ENCODE peak calls at places on chromosomes 6 and 20, in ten cellular contexts. One of them, this sample, is unnamed.

GRCh38 chr6:41453232-41453631 is 92.9 kb upstream of the FOXP4 start:
- DNase-seq in SK-N-SH: no peak
- DNase-seq in GM12878: no peak
- DNase-seq in K562: no peak
- DNase-seq in H1: no peak
- DNase-seq in WTC11: no peak
- DNase-seq in HepG2: no peak
- DNase-seq in HCT116: no peak
- DNase-seq in A549: no peak
- DNase-seq in endothelial cell of umbilical vein: no peak
- DNase-seq in this sample: no peak

GRCh38 chr6:121436966-121437756 is 1.7 kb downstream of the GJA1 start:
- DNase-seq in K562: no peak
- DNase-seq in A549: peak
- DNase-seq in WTC11: peak
- DNase-seq in GM12878: no peak
- DNase-seq in HCT116: no peak
- DNase-seq in SK-N-SH: peak
- DNase-seq in endothelial cell of umbilical vein: peak
- DNase-seq in HepG2: no peak
- DNase-seq in H1: no peak
- DNase-seq in this sample: peak

GRCh38 chr6:154164397-154164796 is 125.4 kb downstream of the OPRM1 start:
- DNase-seq in H1: no peak
- DNase-seq in GM12878: no peak
- DNase-seq in K562: no peak
- DNase-seq in WTC11: no peak
- DNase-seq in SK-N-SH: no peak
- DNase-seq in A549: no peak
- DNase-seq in endothelial cell of umbilical vein: peak
- DNase-seq in HCT116: no peak
- DNase-seq in HepG2: no peak
- DNase-seq in this sample: no peak

GRCh38 chr20:58692579-58693225 is at the start of gene NPEPL1:
- DNase-seq in K562: no peak
- DNase-seq in H1: peak
- DNase-seq in HCT116: peak
- DNase-seq in GM12878: no peak
- DNase-seq in HepG2: no peak
- DNase-seq in SK-N-SH: no peak
- DNase-seq in WTC11: peak
- DNase-seq in endothelial cell of umbilical vein: peak
- DNase-seq in A549: peak
- DNase-seq in this sample: peak

GRCh38 chr6:22411408-22412105 is 114.7 kb upstream of the PRL start:
- DNase-seq in endothelial cell of umbilical vein: no peak
- DNase-seq in HepG2: no peak
- DNase-seq in GM12878: no peak
- DNase-seq in K562: no peak
- DNase-seq in WTC11: no peak
- DNase-seq in SK-N-SH: peak
- DNase-seq in HCT116: no peak
- DNase-seq in H1: no peak
- DNase-seq in A549: no peak
- DNase-seq in this sample: no peak

GRCh38 chr6:150315626-150316025 is 53.2 kb upstream of the IYD start:
- DNase-seq in WTC11: no peak
- DNase-seq in H1: no peak
- DNase-seq in GM12878: no peak
- DNase-seq in SK-N-SH: no peak
- DNase-seq in A549: no peak
- DNase-seq in HCT116: no peak
- DNase-seq in HepG2: no peak
- DNase-seq in endothelial cell of umbilical vein: no peak
- DNase-seq in K562: no peak
- DNase-seq in this sample: no peak

GRCh38 chr6:20605581-20605980 is 71.3 kb downstream of the CDKAL1 start:
- DNase-seq in HepG2: no peak
- DNase-seq in A549: no peak
- DNase-seq in GM12878: no peak
- DNase-seq in HCT116: no peak
- DNase-seq in K562: no peak
- DNase-seq in SK-N-SH: no peak
- DNase-seq in WTC11: no peak
- DNase-seq in endothelial cell of umbilical vein: no peak
- DNase-seq in H1: no peak
- DNase-seq in this sample: peak

GRCh38 chr20:4134355-4134834 is 119.0 kb upstream of the RNF24 start:
- DNase-seq in WTC11: no peak
- DNase-seq in HCT116: no peak
- DNase-seq in HepG2: no peak
- DNase-seq in GM12878: no peak
- DNase-seq in K562: no peak
- DNase-seq in A549: peak
- DNase-seq in H1: no peak
- DNase-seq in endothelial cell of umbilical vein: no peak
- DNase-seq in SK-N-SH: no peak
- DNase-seq in this sample: no peak

GRCh38 chr6:73696990-73697651 is 1.1 kb downstream of the CD109 start:
- DNase-seq in HepG2: no peak
- DNase-seq in SK-N-SH: no peak
- DNase-seq in WTC11: no peak
- DNase-seq in K562: no peak
- DNase-seq in GM12878: no peak
- DNase-seq in H1: no peak
- DNase-seq in endothelial cell of umbilical vein: peak
- DNase-seq in HCT116: no peak
- DNase-seq in A549: no peak
- DNase-seq in this sample: no peak

GRCh38 chr20:13318871-13319521 is 97.9 kb downstream of the ISM1 start:
- DNase-seq in endothelial cell of umbilical vein: no peak
- DNase-seq in HepG2: no peak
- DNase-seq in K562: no peak
- DNase-seq in WTC11: no peak
- DNase-seq in SK-N-SH: no peak
- DNase-seq in HCT116: no peak
- DNase-seq in H1: no peak
- DNase-seq in GM12878: no peak
- DNase-seq in A549: no peak
- DNase-seq in this sample: no peak

GRCh38 chr6:10413850-10414765 is 766 bp downstream of the TFAP2A start:
- DNase-seq in K562: no peak
- DNase-seq in endothelial cell of umbilical vein: no peak
- DNase-seq in WTC11: peak
- DNase-seq in GM12878: no peak
- DNase-seq in SK-N-SH: no peak
- DNase-seq in HCT116: no peak
- DNase-seq in A549: peak
- DNase-seq in HepG2: no peak
- DNase-seq in H1: peak
- DNase-seq in this sample: peak

GRCh38 chr6:132188865-132189264 is 212.4 kb downstream of the MOXD1 start:
- DNase-seq in HepG2: no peak
- DNase-seq in WTC11: no peak
- DNase-seq in GM12878: no peak
- DNase-seq in H1: no peak
- DNase-seq in A549: no peak
- DNase-seq in SK-N-SH: no peak
- DNase-seq in endothelial cell of umbilical vein: peak
- DNase-seq in K562: no peak
- DNase-seq in HCT116: peak
- DNase-seq in this sample: peak

GRCh38 chr6:128676456-128676855 is 156.1 kb upstream of the PTPRK start:
- DNase-seq in WTC11: no peak
- DNase-seq in GM12878: no peak
- DNase-seq in K562: no peak
- DNase-seq in endothelial cell of umbilical vein: no peak
- DNase-seq in H1: no peak
- DNase-seq in HCT116: no peak
- DNase-seq in SK-N-SH: no peak
- DNase-seq in A549: no peak
- DNase-seq in HepG2: no peak
- DNase-seq in this sample: no peak

GRCh38 chr20:53810661-53811355 is 217.2 kb upstream of the ZNF217 start:
- DNase-seq in WTC11: no peak
- DNase-seq in H1: no peak
- DNase-seq in GM12878: no peak
- DNase-seq in K562: no peak
- DNase-seq in endothelial cell of umbilical vein: no peak
- DNase-seq in A549: no peak
- DNase-seq in HCT116: no peak
- DNase-seq in SK-N-SH: no peak
- DNase-seq in HepG2: no peak
- DNase-seq in this sample: no peak

DNA sequence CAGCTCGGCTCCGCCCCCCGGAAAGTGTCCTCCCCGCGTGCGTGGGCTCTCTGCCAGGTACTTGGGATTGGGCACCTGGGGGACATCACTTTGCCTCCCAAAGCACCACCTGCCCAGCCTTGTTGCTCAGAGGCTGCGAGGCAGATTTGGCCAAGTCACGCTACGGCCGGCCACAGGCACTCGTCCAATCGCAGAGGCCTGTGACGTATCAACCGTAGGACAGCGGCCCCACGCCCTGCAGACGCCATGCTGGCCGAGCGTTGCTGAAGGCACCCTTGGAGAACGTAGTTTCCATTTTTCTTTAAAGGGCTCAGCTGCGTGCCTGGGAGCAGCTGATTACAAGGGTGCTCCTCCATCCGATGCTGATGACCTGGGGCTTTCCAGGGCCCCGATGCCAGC is 3.1 kb downstream of the NTSR1 start:
- DNase-seq in HepG2: no peak
- DNase-seq in GM12878: no peak
- DNase-seq in WTC11: no peak
- DNase-seq in SK-N-SH: no peak
- DNase-seq in H1: no peak
- DNase-seq in A549: no peak
- DNase-seq in HCT116: no peak
- DNase-seq in K562: peak
- DNase-seq in endothelial cell of umbilical vein: no peak
- DNase-seq in this sample: no peak
- TF ChIP-seq MAX in HepG2: no peak
- TF ChIP-seq MAX in GM12878: no peak
- TF ChIP-seq MAX in WTC11: no peak
- TF ChIP-seq MAX in SK-N-SH: no peak
- TF ChIP-seq MAX in H1: no peak
- TF ChIP-seq MAX in A549: no peak
- TF ChIP-seq MAX in HCT116: no peak
- TF ChIP-seq MAX in K562: peak
- TF ChIP-seq MAX in endothelial cell of umbilical vein: no peak
- TF ChIP-seq MAX in this sample: no peak

GRCh38 chr20:17854307-17854903 is 114.2 kb downstream of the SNX5 start:
- DNase-seq in K562: no peak
- DNase-seq in GM12878: no peak
- DNase-seq in A549: peak
- DNase-seq in HepG2: peak
- DNase-seq in H1: no peak
- DNase-seq in endothelial cell of umbilical vein: peak
- DNase-seq in SK-N-SH: peak
- DNase-seq in HCT116: peak
- DNase-seq in WTC11: peak
- DNase-seq in this sample: peak
- TF ChIP-seq MAX in K562: no peak
- TF ChIP-seq MAX in GM12878: no peak
- TF ChIP-seq MAX in A549: no peak
- TF ChIP-seq MAX in HepG2: no peak
- TF ChIP-seq MAX in H1: no peak
- TF ChIP-seq MAX in endothelial cell of umbilical vein: no peak
- TF ChIP-seq MAX in SK-N-SH: no peak
- TF ChIP-seq MAX in HCT116: no peak
- TF ChIP-seq MAX in WTC11: no peak
- TF ChIP-seq MAX in this sample: no peak

GRCh38 chr20:37346526-37347346 is 796 bp downstream of the SRC start:
- DNase-seq in A549: no peak
- DNase-seq in H1: no peak
- DNase-seq in HepG2: no peak
- DNase-seq in K562: peak
- DNase-seq in SK-N-SH: peak
- DNase-seq in GM12878: no peak
- DNase-seq in HCT116: no peak
- DNase-seq in WTC11: no peak
- DNase-seq in endothelial cell of umbilical vein: no peak
- DNase-seq in this sample: no peak

GRCh38 chr20:37346232-37346525 is 239 bp downstream of the SRC start:
- DNase-seq in GM12878: no peak
- DNase-seq in endothelial cell of umbilical vein: no peak
- DNase-seq in HepG2: no peak
- DNase-seq in K562: no peak
- DNase-seq in H1: no peak
- DNase-seq in HCT116: no peak
- DNase-seq in SK-N-SH: peak
- DNase-seq in WTC11: no peak
- DNase-seq in A549: no peak
- DNase-seq in this sample: no peak

GRCh38 chr20:37344506-37345338 is 1.2 kb upstream of the SRC start:
- DNase-seq in SK-N-SH: peak
- DNase-seq in endothelial cell of umbilical vein: no peak
- DNase-seq in HCT116: no peak
- DNase-seq in GM12878: no peak
- DNase-seq in A549: peak
- DNase-seq in WTC11: no peak
- DNase-seq in K562: no peak
- DNase-seq in H1: no peak
- DNase-seq in HepG2: peak
- DNase-seq in this sample: no peak

GRCh38 chr20:37343994-37344355 is 2.0 kb upstream of the SRC start:
- DNase-seq in HepG2: no peak
- DNase-seq in H1: no peak
- DNase-seq in HCT116: no peak
- DNase-seq in A549: no peak
- DNase-seq in WTC11: no peak
- DNase-seq in endothelial cell of umbilical vein: no peak
- DNase-seq in SK-N-SH: no peak
- DNase-seq in GM12878: no peak
- DNase-seq in K562: no peak
- DNase-seq in this sample: no peak

GRCh38 chr20:37345339-37346231 is at the start of gene SRC:
- DNase-seq in GM12878: no peak
- DNase-seq in HCT116: no peak
- DNase-seq in A549: peak
- DNase-seq in endothelial cell of umbilical vein: peak
- DNase-seq in HepG2: peak
- DNase-seq in WTC11: peak
- DNase-seq in H1: peak
- DNase-seq in SK-N-SH: peak
- DNase-seq in K562: peak
- DNase-seq in this sample: peak
- TF ChIP-seq MAX in GM12878: no peak
- TF ChIP-seq MAX in HCT116: peak
- TF ChIP-seq MAX in A549: peak
- TF ChIP-seq MAX in endothelial cell of umbilical vein: no peak
- TF ChIP-seq MAX in HepG2: peak
- TF ChIP-seq MAX in WTC11: no peak
- TF ChIP-seq MAX in H1: no peak
- TF ChIP-seq MAX in SK-N-SH: no peak
- TF ChIP-seq MAX in K562: no peak
- TF ChIP-seq MAX in this sample: no peak

DNA sequence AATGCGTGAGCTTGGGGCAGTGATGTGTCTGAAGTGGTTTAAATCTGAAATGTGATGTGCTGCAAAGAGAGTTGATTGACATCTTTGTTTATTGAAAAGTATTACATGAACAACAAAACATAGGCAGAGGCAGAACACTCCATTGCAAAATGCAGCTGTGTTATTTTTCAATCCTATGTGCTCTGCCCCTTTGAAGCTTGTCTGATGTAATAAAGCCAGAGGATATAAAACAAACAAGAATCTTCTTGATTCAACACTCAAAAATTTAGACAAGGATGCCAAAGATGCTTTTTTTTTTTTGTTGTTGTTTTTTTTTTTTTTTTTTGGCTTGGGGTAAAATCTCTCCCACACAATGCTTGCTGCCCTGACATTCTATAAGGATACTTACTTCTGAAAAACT is 482.5 kb upstream of the MMS22L start:
- DNase-seq in WTC11: no peak
- DNase-seq in HCT116: no peak
- DNase-seq in SK-N-SH: no peak
- DNase-seq in endothelial cell of umbilical vein: no peak
- DNase-seq in H1: no peak
- DNase-seq in HepG2: no peak
- DNase-seq in K562: no peak
- DNase-seq in GM12878: no peak
- DNase-seq in A549: peak
- DNase-seq in this sample: no peak
- TF ChIP-seq MAX in WTC11: no peak
- TF ChIP-seq MAX in HCT116: no peak
- TF ChIP-seq MAX in SK-N-SH: no peak
- TF ChIP-seq MAX in endothelial cell of umbilical vein: no peak
- TF ChIP-seq MAX in H1: no peak
- TF ChIP-seq MAX in HepG2: no peak
- TF ChIP-seq MAX in K562: no peak
- TF ChIP-seq MAX in GM12878: no peak
- TF ChIP-seq MAX in A549: no peak
- TF ChIP-seq MAX in this sample: no peak